ENCODE peak calls at places on chromosomes 7 and 10, in seven cellular contexts. One of them, this sample, is unnamed.

GRCh38 chr10:67917683-67918082 is 33.2 kb downstream of the SIRT1 start:
- DNase-seq in heart left ventricle: no peak
- DNase-seq in WTC11: no peak
- DNase-seq in mucosa of descending colon: no peak
- DNase-seq in vagina: no peak
- DNase-seq in AG04450: no peak
- DNase-seq in neural crest cell: no peak
- DNase-seq in this sample: no peak

GRCh38 chr7:16916111-16916639 is 34.4 kb upstream of the AGR3 start:
- DNase-seq in heart left ventricle: no peak
- DNase-seq in WTC11: no peak
- DNase-seq in mucosa of descending colon: no peak
- DNase-seq in vagina: no peak
- DNase-seq in AG04450: peak
- DNase-seq in neural crest cell: no peak
- DNase-seq in this sample: no peak

GRCh38 chr10:24889636-24890035 is 62.8 kb downstream of the PRTFDC1 start:
- DNase-seq in heart left ventricle: no peak
- DNase-seq in WTC11: no peak
- DNase-seq in mucosa of descending colon: no peak
- DNase-seq in vagina: no peak
- DNase-seq in AG04450: no peak
- DNase-seq in neural crest cell: no peak
- DNase-seq in this sample: no peak

GRCh38 chr7:4845740-4846142 is 16.1 kb downstream of the PAPOLB start:
- DNase-seq in heart left ventricle: peak
- DNase-seq in WTC11: peak
- DNase-seq in mucosa of descending colon: no peak
- DNase-seq in vagina: no peak
- DNase-seq in AG04450: no peak
- DNase-seq in neural crest cell: no peak
- DNase-seq in this sample: no peak

GRCh38 chr10:789831-790701 is 100.6 kb upstream of the DIP2C start:
- DNase-seq in heart left ventricle: peak
- DNase-seq in WTC11: no peak
- DNase-seq in mucosa of descending colon: no peak
- DNase-seq in vagina: peak
- DNase-seq in AG04450: no peak
- DNase-seq in neural crest cell: no peak
- DNase-seq in this sample: peak

GRCh38 chr7:2405601-2406345 is 2.4 kb downstream of the CHST12 start:
- DNase-seq in heart left ventricle: no peak
- DNase-seq in WTC11: no peak
- DNase-seq in mucosa of descending colon: peak
- DNase-seq in vagina: no peak
- DNase-seq in AG04450: no peak
- DNase-seq in neural crest cell: no peak
- DNase-seq in this sample: no peak

GRCh38 chr7:159151231-159151630 is 6.6 kb upstream of the VIPR2 start:
- DNase-seq in heart left ventricle: no peak
- DNase-seq in WTC11: no peak
- DNase-seq in mucosa of descending colon: no peak
- DNase-seq in vagina: no peak
- DNase-seq in AG04450: no peak
- DNase-seq in neural crest cell: no peak
- DNase-seq in this sample: no peak

GRCh38 chr7:77420438-77420837 is 4.3 kb upstream of the GSAP start:
- DNase-seq in heart left ventricle: no peak
- DNase-seq in WTC11: no peak
- DNase-seq in mucosa of descending colon: no peak
- DNase-seq in vagina: no peak
- DNase-seq in AG04450: no peak
- DNase-seq in neural crest cell: no peak
- DNase-seq in this sample: no peak

GRCh38 chr10:14535497-14536199 is 204.9 kb upstream of the FRMD4A start:
- DNase-seq in heart left ventricle: no peak
- DNase-seq in WTC11: no peak
- DNase-seq in mucosa of descending colon: no peak
- DNase-seq in vagina: no peak
- DNase-seq in AG04450: no peak
- DNase-seq in neural crest cell: no peak
- DNase-seq in this sample: no peak

GRCh38 chr10:80357000-80357803 is 621 bp downstream of the DYDC2 start:
- DNase-seq in heart left ventricle: no peak
- DNase-seq in WTC11: peak
- DNase-seq in mucosa of descending colon: no peak
- DNase-seq in vagina: no peak
- DNase-seq in AG04450: no peak
- DNase-seq in neural crest cell: peak
- DNase-seq in this sample: no peak

GRCh38 chr10:113992601-113993011 is 51.1 kb upstream of the ADRB1 start:
- DNase-seq in heart left ventricle: peak
- DNase-seq in WTC11: no peak
- DNase-seq in mucosa of descending colon: peak
- DNase-seq in vagina: no peak
- DNase-seq in AG04450: no peak
- DNase-seq in neural crest cell: no peak
- DNase-seq in this sample: no peak

GRCh38 chr10:122295423-122295947 is 24.4 kb downstream of the BTBD16 start:
- DNase-seq in heart left ventricle: no peak
- DNase-seq in WTC11: no peak
- DNase-seq in mucosa of descending colon: no peak
- DNase-seq in vagina: peak
- DNase-seq in AG04450: no peak
- DNase-seq in neural crest cell: no peak
- DNase-seq in this sample: no peak

GRCh38 chr7:128108641-128109423 is 77.6 kb upstream of the LRRC4 start:
- DNase-seq in heart left ventricle: no peak
- DNase-seq in WTC11: no peak
- DNase-seq in mucosa of descending colon: no peak
- DNase-seq in vagina: no peak
- DNase-seq in AG04450: no peak
- DNase-seq in neural crest cell: no peak
- DNase-seq in this sample: no peak

GRCh38 chr10:95333997-95334792 is 43.4 kb upstream of the PDLIM1 start:
- DNase-seq in heart left ventricle: peak
- DNase-seq in WTC11: no peak
- DNase-seq in mucosa of descending colon: no peak
- DNase-seq in vagina: no peak
- DNase-seq in AG04450: peak
- DNase-seq in neural crest cell: no peak
- DNase-seq in this sample: peak

GRCh38 chr7:92595281-92595680 is 5.1 kb upstream of the FAM133B start:
- DNase-seq in heart left ventricle: no peak
- DNase-seq in WTC11: no peak
- DNase-seq in mucosa of descending colon: no peak
- DNase-seq in vagina: no peak
- DNase-seq in AG04450: no peak
- DNase-seq in neural crest cell: no peak
- DNase-seq in this sample: no peak

GRCh38 chr7:37853468-37853867 is 5.1 kb downstream of the NME8 start:
- DNase-seq in heart left ventricle: no peak
- DNase-seq in WTC11: peak
- DNase-seq in mucosa of descending colon: no peak
- DNase-seq in vagina: no peak
- DNase-seq in AG04450: no peak
- DNase-seq in neural crest cell: no peak
- DNase-seq in this sample: no peak

GRCh38 chr10:133159950-133160812 is at the start of gene KNDC1:
- DNase-seq in heart left ventricle: no peak
- DNase-seq in WTC11: peak
- DNase-seq in mucosa of descending colon: no peak
- DNase-seq in vagina: no peak
- DNase-seq in AG04450: no peak
- DNase-seq in neural crest cell: peak
- DNase-seq in this sample: peak

GRCh38 chr7:95999481-95999880 is 227.1 kb downstream of the DYNC1I1 start:
- DNase-seq in heart left ventricle: no peak
- DNase-seq in WTC11: no peak
- DNase-seq in mucosa of descending colon: no peak
- DNase-seq in vagina: no peak
- DNase-seq in AG04450: no peak
- DNase-seq in neural crest cell: no peak
- DNase-seq in this sample: no peak

GRCh38 chr10:131760416-131761166 is 140.2 kb upstream of the PPP2R2D start:
- DNase-seq in heart left ventricle: no peak
- DNase-seq in WTC11: no peak
- DNase-seq in mucosa of descending colon: no peak
- DNase-seq in vagina: no peak
- DNase-seq in AG04450: no peak
- DNase-seq in neural crest cell: no peak
- DNase-seq in this sample: no peak

GRCh38 chr7:147419001-147419400 is 1171.6 kb upstream of the C7orf33 start:
- DNase-seq in heart left ventricle: no peak
- DNase-seq in WTC11: peak
- DNase-seq in mucosa of descending colon: no peak
- DNase-seq in vagina: no peak
- DNase-seq in AG04450: no peak
- DNase-seq in neural crest cell: no peak
- DNase-seq in this sample: no peak

GRCh38 chr7:115475206-115475605 is 553.3 kb downstream of the MDFIC start:
- DNase-seq in heart left ventricle: no peak
- DNase-seq in WTC11: no peak
- DNase-seq in mucosa of descending colon: no peak
- DNase-seq in vagina: no peak
- DNase-seq in AG04450: no peak
- DNase-seq in neural crest cell: no peak
- DNase-seq in this sample: no peak

GRCh38 chr7:115478426-115478825 is 552.1 kb downstream of the TFEC start:
- DNase-seq in heart left ventricle: no peak
- DNase-seq in WTC11: no peak
- DNase-seq in mucosa of descending colon: no peak
- DNase-seq in vagina: no peak
- DNase-seq in AG04450: no peak
- DNase-seq in neural crest cell: no peak
- DNase-seq in this sample: no peak

GRCh38 chr7:115475774-115476407 is 554.0 kb downstream of the MDFIC start:
- DNase-seq in heart left ventricle: no peak
- DNase-seq in WTC11: peak
- DNase-seq in mucosa of descending colon: no peak
- DNase-seq in vagina: no peak
- DNase-seq in AG04450: no peak
- DNase-seq in neural crest cell: no peak
- DNase-seq in this sample: no peak

GRCh38 chr7:115476666-115477065 is 553.9 kb downstream of the TFEC start:
- DNase-seq in heart left ventricle: no peak
- DNase-seq in WTC11: no peak
- DNase-seq in mucosa of descending colon: no peak
- DNase-seq in vagina: no peak
- DNase-seq in AG04450: no peak
- DNase-seq in neural crest cell: no peak
- DNase-seq in this sample: no peak

GRCh38 chr7:115477193-115477651 is 553.3 kb downstream of the TFEC start:
- DNase-seq in heart left ventricle: no peak
- DNase-seq in WTC11: peak
- DNase-seq in mucosa of descending colon: peak
- DNase-seq in vagina: no peak
- DNase-seq in AG04450: peak
- DNase-seq in neural crest cell: peak
- DNase-seq in this sample: peak
- TF ChIP-seq CTCF in heart left ventricle: no peak
- TF ChIP-seq CTCF in WTC11: no peak
- TF ChIP-seq CTCF in mucosa of descending colon: no peak
- TF ChIP-seq CTCF in vagina: no peak
- TF ChIP-seq CTCF in AG04450: no peak
- TF ChIP-seq CTCF in neural crest cell: no peak
- TF ChIP-seq CTCF in this sample: no peak

DNA sequence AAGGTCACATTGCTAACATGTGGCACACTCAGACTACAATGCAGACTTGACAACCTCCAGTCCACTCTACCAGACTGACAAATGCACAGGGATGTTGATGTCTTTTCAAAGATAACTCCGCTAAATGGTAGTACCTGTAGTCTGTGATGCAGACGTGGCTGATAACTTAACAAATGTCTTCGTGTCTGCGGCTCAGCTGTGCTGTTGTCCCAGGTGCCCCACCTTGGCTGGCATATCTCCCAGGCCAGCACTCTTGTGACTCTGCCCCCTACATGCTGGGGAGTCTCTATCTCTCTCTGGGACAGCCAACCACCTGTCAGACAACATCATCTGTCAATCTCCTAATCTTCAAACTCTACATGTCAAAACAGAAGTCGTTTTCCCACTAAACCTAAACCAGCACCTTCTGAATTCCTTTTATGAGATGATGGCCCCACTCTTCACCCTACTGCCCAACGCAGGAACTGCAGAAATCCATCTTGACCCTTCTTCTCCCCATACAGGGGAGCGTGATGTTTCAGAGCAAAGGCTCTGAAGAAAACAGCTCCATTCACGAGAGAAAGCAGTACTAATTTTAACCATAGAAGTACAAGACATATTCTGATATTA is 156.4 kb downstream of the USP6NL start:
- DNase-seq in heart left ventricle: no peak
- DNase-seq in WTC11: no peak
- DNase-seq in mucosa of descending colon: no peak
- DNase-seq in vagina: no peak
- DNase-seq in AG04450: no peak
- DNase-seq in neural crest cell: no peak
- DNase-seq in this sample: no peak
- TF ChIP-seq CTCF in heart left ventricle: peak
- TF ChIP-seq CTCF in WTC11: peak
- TF ChIP-seq CTCF in mucosa of descending colon: no peak
- TF ChIP-seq CTCF in vagina: no peak
- TF ChIP-seq CTCF in AG04450: peak
- TF ChIP-seq CTCF in neural crest cell: peak
- TF ChIP-seq CTCF in this sample: no peak

DNA sequence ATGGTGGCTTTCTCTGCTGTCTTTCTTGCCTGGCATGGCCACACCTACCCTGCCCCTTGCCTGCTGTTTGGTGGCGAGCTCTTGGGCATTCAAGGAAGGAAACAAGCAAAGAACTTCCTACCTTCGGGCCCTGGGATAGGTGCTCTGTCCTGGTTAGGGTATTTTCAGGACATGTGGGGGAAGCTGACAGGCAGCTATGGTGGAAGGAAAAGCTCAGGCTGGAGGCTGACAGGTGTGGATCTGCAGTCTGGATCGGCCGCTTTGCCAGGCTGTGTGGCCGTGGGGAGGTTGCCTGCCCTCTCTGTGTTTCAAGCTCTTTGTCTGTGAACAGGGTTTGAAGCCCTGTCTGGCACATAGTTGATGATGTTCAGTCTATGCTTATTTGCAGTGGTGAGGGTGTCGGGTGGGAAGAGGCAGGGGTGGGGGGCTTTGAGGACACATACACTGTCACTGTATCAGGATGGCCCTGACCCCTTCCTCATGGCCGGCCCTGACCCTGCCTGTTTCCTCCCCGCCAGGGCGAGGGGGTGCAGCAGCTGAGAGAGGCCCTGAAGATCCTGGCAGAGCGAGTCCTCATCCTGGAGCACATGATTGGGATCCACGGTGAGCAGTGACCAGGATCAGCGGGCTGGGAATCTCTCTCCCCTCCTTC is 73.7 kb downstream of the MYL10 start:
- DNase-seq in heart left ventricle: no peak
- DNase-seq in WTC11: no peak
- DNase-seq in mucosa of descending colon: no peak
- DNase-seq in vagina: peak
- DNase-seq in AG04450: no peak
- DNase-seq in neural crest cell: no peak
- DNase-seq in this sample: no peak
- TF ChIP-seq CTCF in heart left ventricle: no peak
- TF ChIP-seq CTCF in WTC11: no peak
- TF ChIP-seq CTCF in mucosa of descending colon: no peak
- TF ChIP-seq CTCF in vagina: no peak
- TF ChIP-seq CTCF in AG04450: no peak
- TF ChIP-seq CTCF in neural crest cell: no peak
- TF ChIP-seq CTCF in this sample: no peak

GRCh38 chr7:105760549-105761447 is 115.6 kb downstream of the ATXN7L1 start:
- DNase-seq in heart left ventricle: no peak
- DNase-seq in WTC11: no peak
- DNase-seq in mucosa of descending colon: no peak
- DNase-seq in vagina: no peak
- DNase-seq in AG04450: no peak
- DNase-seq in neural crest cell: no peak
- DNase-seq in this sample: no peak
- TF ChIP-seq CTCF in heart left ventricle: no peak
- TF ChIP-seq CTCF in WTC11: no peak
- TF ChIP-seq CTCF in mucosa of descending colon: no peak
- TF ChIP-seq CTCF in vagina: no peak
- TF ChIP-seq CTCF in AG04450: no peak
- TF ChIP-seq CTCF in neural crest cell: peak
- TF ChIP-seq CTCF in this sample: no peak

This sample was measured in lower lobe of right lung.